ENCODE peak calls at places on chromosomes 5 and 9, in eight cellular contexts. M is left kidney; A is activated CD4-positive, CD25-positive, alpha-beta regulatory T cell; S is HT1080; X is astrocyte of the spinal cord; R is GM23248; D is amygdala; H is chondrocyte. F is an unnamed sample.

GRCh38 chr5:6659941-6660684 is 26.9 kb downstream of the SRD5A1 start:
- DNase-seq in M (no peak), A (no peak), S (no peak), X (no peak), R (no peak), D (no peak), H (no peak), F (no peak)

GRCh38 chr5:68122439-68122906 is 93.1 kb upstream of the PIK3R1 start:
- DNase-seq in M (no peak), A (no peak), S (no peak), X (no peak), R (no peak), D (no peak), H (no peak), F (no peak)

GRCh38 chr5:157963761-157964160 is 104.8 kb upstream of the CLINT1 start:
- DNase-seq in M (no peak), A (no peak), S (no peak), X (no peak), R (peak), D (no peak), H (no peak), F (no peak)

GRCh38 chr5:175854231-175855040 is 16.9 kb upstream of the CPLX2 start:
- DNase-seq in M (no peak), A (no peak), S (no peak), X (no peak), R (no peak), D (no peak), H (no peak), F (no peak)

GRCh38 chr9:126709241-126709640 is 95.5 kb downstream of the LMX1B start:
- DNase-seq in M (no peak), A (no peak), S (no peak), X (no peak), R (no peak), D (no peak), H (no peak), F (no peak)

GRCh38 chr5:105836263-105836662 is 1834.5 kb downstream of the EFNA5 start:
- DNase-seq in M (no peak), A (no peak), S (no peak), X (peak), R (peak), D (no peak), H (no peak), F (no peak)

GRCh38 chr5:45454114-45454513 is 242.1 kb downstream of the HCN1 start:
- DNase-seq in M (peak), A (no peak), S (peak), X (peak), R (peak), D (peak), H (no peak), F (peak)

GRCh38 chr5:108339220-108339619 is 42.7 kb downstream of the FBXL17 start:
- DNase-seq in M (no peak), A (no peak), S (no peak), X (no peak), R (peak), D (no peak), H (no peak), F (no peak)

GRCh38 chr5:103188436-103188835 is 68.3 kb downstream of the PPIP5K2 start:
- DNase-seq in M (no peak), A (no peak), S (no peak), X (no peak), R (no peak), D (no peak), H (no peak), F (no peak)

GRCh38 chr9:72948906-72949582 is 3.8 kb downstream of the ALDH1A1 start:
- DNase-seq in M (no peak), A (no peak), S (no peak), X (no peak), R (no peak), D (no peak), H (no peak), F (no peak)

GRCh38 chr5:174188300-174188699 is 142.8 kb downstream of the NSG2 start:
- DNase-seq in M (no peak), A (no peak), S (peak), X (no peak), R (peak), D (no peak), H (no peak), F (no peak)

GRCh38 chr9:131633491-131634031 is 88.2 kb downstream of the PRRT1B start:
- DNase-seq in M (no peak), A (no peak), S (no peak), X (no peak), R (peak), D (peak), H (no peak), F (no peak)

GRCh38 chr9:755454-756381 is 85.8 kb upstream of the DMRT1 start:
- DNase-seq in M (no peak), A (no peak), S (peak), X (peak), R (peak), D (no peak), H (no peak), F (no peak)

GRCh38 chr5:151770383-151771258 is 1.1 kb upstream of the G3BP1 start:
- DNase-seq in M (peak), A (peak), S (no peak), X (peak), R (peak), D (peak), H (peak), F (peak)

GRCh38 chr9:119961774-119962408 is 592.7 kb upstream of the BRINP1 start:
- DNase-seq in M (peak), A (no peak), S (peak), X (peak), R (peak), D (no peak), H (no peak), F (no peak)

F was measured in putamen.